ENCODE peak calls at places on chromosomes 7 and 10, in eight cellular contexts. O, T, I, S, W, A, N and J are unnamed samples.

GRCh38 chr7:143454091-143454729 is 11.0 kb downstream of the TAS2R60 start:
- DNase-seq in O (no peak), T (no peak), I (no peak), S (no peak), W (no peak), A (no peak), N (no peak), J (no peak)

GRCh38 chr7:122273117-122273516 is 31.4 kb downstream of the FEZF1 start:
- DNase-seq in O (no peak), T (no peak), I (no peak), S (no peak), W (no peak), A (no peak), N (no peak), J (no peak)

GRCh38 chr7:81299272-81299671 is 380.4 kb upstream of the SEMA3C start:
- DNase-seq in O (no peak), T (peak), I (peak), S (no peak), W (no peak), A (no peak), N (peak), J (no peak)

GRCh38 chr10:70997236-70997635 is 108.9 kb upstream of the PCBD1 start:
- DNase-seq in O (no peak), T (no peak), I (no peak), S (no peak), W (no peak), A (no peak), N (no peak), J (no peak)

GRCh38 chr10:24849051-24849450 is 103.4 kb downstream of the PRTFDC1 start:
- DNase-seq in O (no peak), T (no peak), I (no peak), S (no peak), W (no peak), A (no peak), N (no peak), J (no peak)

GRCh38 chr10:50152792-50153272 is 85.1 kb downstream of the WASHC2A start:
- DNase-seq in O (peak), T (no peak), I (peak), S (peak), W (peak), A (peak), N (no peak), J (no peak)

GRCh38 chr7:56079450-56080185 is 13.1 kb downstream of the PHKG1 start:
- DNase-seq in O (no peak), T (peak), I (no peak), S (peak), W (peak), A (peak), N (no peak), J (no peak)

GRCh38 chr7:151315038-151315655 is 26.5 kb upstream of the NUB1 start:
- DNase-seq in O (peak), T (peak), I (peak), S (peak), W (peak), A (no peak), N (peak), J (peak)

GRCh38 chr10:11824825-11825224 is 1.7 kb downstream of the PROSER2 start:
- DNase-seq in O (no peak), T (no peak), I (peak), S (no peak), W (no peak), A (no peak), N (no peak), J (no peak)

GRCh38 chr10:88528791-88529190 is 54.3 kb downstream of the RNLS start:
- DNase-seq in O (no peak), T (no peak), I (no peak), S (no peak), W (no peak), A (no peak), N (no peak), J (no peak)

GRCh38 chr10:122282253-122282671 is 11.2 kb downstream of the BTBD16 start:
- DNase-seq in O (no peak), T (no peak), I (no peak), S (no peak), W (no peak), A (peak), N (peak), J (no peak)

GRCh38 chr7:51321961-51322515 is 5.4 kb upstream of the COBL start:
- DNase-seq in O (no peak), T (no peak), I (no peak), S (no peak), W (no peak), A (no peak), N (no peak), J (no peak)

GRCh38 chr7:15505761-15506160 is 56.1 kb downstream of the AGMO start:
- DNase-seq in O (no peak), T (no peak), I (no peak), S (no peak), W (no peak), A (no peak), N (no peak), J (no peak)

GRCh38 chr7:45082831-45083331 is 5.9 kb downstream of the NACAD start:
- DNase-seq in O (no peak), T (no peak), I (no peak), S (no peak), W (no peak), A (peak), N (no peak), J (no peak)

GRCh38 chr10:6624392-6624791 is 44.3 kb upstream of the PRKCQ start:
- DNase-seq in O (peak), T (no peak), I (no peak), S (no peak), W (no peak), A (no peak), N (no peak), J (no peak)

GRCh38 chr7:38451840-38452239 is 178.4 kb upstream of the TARP start:
- DNase-seq in O (peak), T (peak), I (peak), S (no peak), W (no peak), A (no peak), N (peak), J (no peak)

GRCh38 chr7:123571187-123571586 is 13.6 kb upstream of the NDUFA5 start:
- DNase-seq in O (no peak), T (no peak), I (no peak), S (no peak), W (no peak), A (no peak), N (no peak), J (no peak)

GRCh38 chr7:158270856-158271413 is 316.7 kb downstream of the PTPRN2 start:
- DNase-seq in O (no peak), T (no peak), I (no peak), S (no peak), W (no peak), A (peak), N (no peak), J (no peak)

GRCh38 chr7:75905785-75906604 is 9.0 kb upstream of the POR start:
- DNase-seq in O (peak), T (no peak), I (peak), S (peak), W (no peak), A (peak), N (peak), J (peak)

GRCh38 chr10:61319550-61320256 is 133.5 kb downstream of the TMEM26 start:
- DNase-seq in O (no peak), T (no peak), I (no peak), S (no peak), W (no peak), A (no peak), N (no peak), J (no peak)

GRCh38 chr7:151711906-151712771 is 164.8 kb downstream of the PRKAG2 start:
- DNase-seq in O (no peak), T (no peak), I (no peak), S (peak), W (peak), A (no peak), N (no peak), J (no peak)

GRCh38 chr10:58513189-58514101 is 773 bp downstream of the BICC1 start:
- DNase-seq in O (peak), T (peak), I (peak), S (peak), W (peak), A (peak), N (peak), J (no peak)

GRCh38 chr10:29387269-29387668 is 98.4 kb downstream of the LYZL1 start:
- DNase-seq in O (no peak), T (peak), I (no peak), S (no peak), W (no peak), A (no peak), N (no peak), J (no peak)

GRCh38 chr10:42988517-42989395 is 88.1 kb upstream of the RET start:
- DNase-seq in O (no peak), T (no peak), I (no peak), S (no peak), W (no peak), A (peak), N (no peak), J (no peak)

GRCh38 chr10:114876169-114876568 is 54.6 kb downstream of the FHIP2A start:
- DNase-seq in O (no peak), T (no peak), I (no peak), S (no peak), W (no peak), A (no peak), N (no peak), J (peak)

GRCh38 chr7:49396194-49396593 is 377.2 kb upstream of the VWC2 start:
- DNase-seq in O (no peak), T (no peak), I (no peak), S (no peak), W (no peak), A (no peak), N (no peak), J (no peak)

GRCh38 chr10:126663328-126663727 is 7.2 kb downstream of the C10orf90 start:
- DNase-seq in O (no peak), T (no peak), I (peak), S (peak), W (no peak), A (no peak), N (peak), J (no peak)
- H3K27ac ChIP-seq in O (no peak), T (no peak), I (no peak), S (peak), W (no peak), A (no peak), N (no peak), J (no peak)

DNA sequence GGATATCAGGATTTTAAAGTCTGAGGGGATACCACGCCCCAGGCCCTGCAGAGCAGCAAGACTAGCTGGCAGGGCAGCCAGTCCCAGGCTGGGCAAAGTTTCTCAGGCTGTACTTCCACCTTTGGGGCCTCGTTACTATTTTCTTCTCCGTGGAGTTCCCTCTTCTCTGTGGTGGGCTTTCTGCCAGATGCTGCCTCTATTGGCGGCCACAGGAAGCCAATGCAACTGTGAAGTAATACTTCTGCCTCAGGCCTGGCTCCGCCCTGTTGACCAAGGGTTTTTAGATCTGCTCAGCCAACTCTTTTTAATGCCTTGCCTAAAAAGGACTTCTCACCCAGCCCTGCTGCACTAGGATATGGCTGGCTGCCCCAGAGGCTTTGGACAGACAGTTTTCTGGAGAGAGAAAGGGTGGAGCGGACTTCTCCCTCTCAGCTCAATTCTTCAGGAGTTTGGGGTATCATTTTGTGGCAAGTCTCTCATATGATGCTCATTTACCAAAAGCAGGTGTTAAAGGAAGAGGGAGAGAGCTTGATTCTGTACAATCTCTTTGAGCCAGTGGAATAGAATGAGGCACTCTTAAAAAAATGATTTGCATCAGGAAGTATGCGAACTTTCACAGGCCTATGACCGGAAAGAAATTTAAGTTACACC is 67.4 kb downstream of the HHEX start:
- DNase-seq in O (peak), T (peak), I (peak), S (peak), W (peak), A (peak), N (peak), J (peak)
- H3K4me3 ChIP-seq in O (no peak), T (no peak), I (no peak), S (peak), W (no peak), A (no peak), N (no peak), J (peak)

GRCh38 chr10:16798571-16798970 is 18.7 kb downstream of the RSU1 start:
- DNase-seq in O (no peak), T (no peak), I (no peak), S (no peak), W (no peak), A (no peak), N (no peak), J (no peak)
- H3K27ac ChIP-seq in O (no peak), T (no peak), I (no peak), S (no peak), W (no peak), A (no peak), N (no peak), J (no peak)

GRCh38 chr10:110865804-110866482 is 5.8 kb upstream of the PDCD4 start:
- DNase-seq in O (no peak), T (no peak), I (peak), S (no peak), W (no peak), A (no peak), N (no peak), J (peak)
- H3K4me3 ChIP-seq in O (no peak), T (no peak), I (no peak), S (no peak), W (no peak), A (no peak), N (no peak), J (peak)

GRCh38 chr7:16719699-16720098 is 33.9 kb upstream of the TSPAN13 start:
- DNase-seq in O (no peak), T (no peak), I (no peak), S (no peak), W (no peak), A (no peak), N (peak), J (no peak)
- H3K27ac ChIP-seq in O (no peak), T (no peak), I (peak), S (no peak), W (no peak), A (no peak), N (no peak), J (no peak)

GRCh38 chr10:14106828-14107227 is 223.9 kb downstream of the FRMD4A start:
- DNase-seq in O (no peak), T (no peak), I (no peak), S (no peak), W (no peak), A (no peak), N (no peak), J (no peak)
- H3K4me3 ChIP-seq in O (no peak), T (no peak), I (no peak), S (no peak), W (no peak), A (no peak), N (no peak), J (no peak)

DNA sequence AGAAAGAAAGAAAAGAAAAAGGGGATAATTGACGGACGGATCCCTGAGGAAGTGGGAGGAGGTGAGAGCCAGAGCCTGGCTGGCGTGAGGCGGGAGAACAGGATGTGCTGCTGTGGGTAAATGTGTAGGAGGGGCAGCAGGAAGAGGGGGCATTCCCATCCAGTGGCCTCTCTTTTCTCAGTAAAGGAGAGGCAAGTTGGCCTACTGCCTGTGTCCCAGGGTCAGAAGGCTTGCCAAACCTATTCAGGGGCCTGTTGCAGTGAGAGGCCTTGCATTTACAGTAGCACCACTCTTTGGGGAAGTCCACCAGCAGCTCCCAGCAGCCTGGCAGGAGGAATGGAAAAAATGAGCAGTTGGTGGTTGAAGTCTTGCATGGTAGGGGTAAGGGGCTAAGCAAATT is 26.6 kb upstream of the ASCC1 start:
- DNase-seq in O (no peak), T (no peak), I (peak), S (peak), W (peak), A (peak), N (peak), J (no peak)
- H3K27ac ChIP-seq in O (no peak), T (no peak), I (peak), S (peak), W (peak), A (peak), N (no peak), J (no peak)